ENCODE peak calls at places on chromosomes 12 and 14, in five cellular contexts. One of them, this sample, is unnamed.

GRCh38 chr14:77116194-77116817 is 18.2 kb downstream of the CIPC start:
- DNase-seq in astrocyte of the spinal cord: no peak
- DNase-seq in foreskin fibroblast: no peak
- DNase-seq in cardiac fibroblast: no peak
- DNase-seq in ovary: no peak
- DNase-seq in this sample: no peak

GRCh38 chr12:99146730-99147129 is 500.8 kb upstream of the GARIN6 start:
- DNase-seq in cardiac fibroblast: no peak
- DNase-seq in foreskin fibroblast: no peak
- DNase-seq in ovary: no peak
- DNase-seq in astrocyte of the spinal cord: no peak
- DNase-seq in this sample: no peak

GRCh38 chr12:77553976-77554619 is 276.6 kb upstream of the NAV3 start:
- DNase-seq in astrocyte of the spinal cord: no peak
- DNase-seq in foreskin fibroblast: no peak
- DNase-seq in cardiac fibroblast: no peak
- DNase-seq in ovary: no peak
- DNase-seq in this sample: no peak

GRCh38 chr14:77084991-77085390 is 13.1 kb upstream of the CIPC start:
- DNase-seq in foreskin fibroblast: no peak
- DNase-seq in ovary: no peak
- DNase-seq in astrocyte of the spinal cord: no peak
- DNase-seq in cardiac fibroblast: no peak
- DNase-seq in this sample: no peak

GRCh38 chr12:115870527-115870926 is 407.0 kb downstream of the MED13L start:
- DNase-seq in astrocyte of the spinal cord: no peak
- DNase-seq in foreskin fibroblast: no peak
- DNase-seq in ovary: no peak
- DNase-seq in cardiac fibroblast: no peak
- DNase-seq in this sample: no peak

GRCh38 chr14:73258845-73259611 is 21.7 kb downstream of the PAPLN start:
- DNase-seq in foreskin fibroblast: no peak
- DNase-seq in astrocyte of the spinal cord: no peak
- DNase-seq in cardiac fibroblast: no peak
- DNase-seq in ovary: no peak
- DNase-seq in this sample: no peak

GRCh38 chr12:102169922-102170698 is 27.5 kb downstream of the PMCH start:
- DNase-seq in astrocyte of the spinal cord: peak; percentile 32
- DNase-seq in ovary: no peak
- DNase-seq in cardiac fibroblast: peak; percentile 56
- DNase-seq in foreskin fibroblast: peak; percentile 41
- DNase-seq in this sample: peak; percentile 4

GRCh38 chr12:108196319-108196718 is 67.2 kb downstream of the WSCD2 start:
- DNase-seq in foreskin fibroblast: no peak
- DNase-seq in ovary: no peak
- DNase-seq in astrocyte of the spinal cord: no peak
- DNase-seq in cardiac fibroblast: no peak
- DNase-seq in this sample: no peak

GRCh38 chr12:114666746-114667668 is 17.0 kb downstream of the TBX3 start:
- DNase-seq in ovary: peak; percentile 40
- DNase-seq in astrocyte of the spinal cord: peak; percentile 15
- DNase-seq in foreskin fibroblast: peak; percentile 87
- DNase-seq in cardiac fibroblast: no peak
- DNase-seq in this sample: no peak

GRCh38 chr14:44404599-44405349 is 102.3 kb downstream of the FSCB start:
- DNase-seq in cardiac fibroblast: peak; percentile 28
- DNase-seq in foreskin fibroblast: no peak
- DNase-seq in astrocyte of the spinal cord: no peak
- DNase-seq in ovary: no peak
- DNase-seq in this sample: peak; percentile 10

GRCh38 chr14:30610719-30611388 is 11.3 kb upstream of the SCFD1 start:
- DNase-seq in astrocyte of the spinal cord: peak; percentile 80
- DNase-seq in cardiac fibroblast: peak; percentile 86
- DNase-seq in foreskin fibroblast: peak; percentile 75
- DNase-seq in ovary: no peak
- DNase-seq in this sample: peak; percentile 17

GRCh38 chr12:88529531-88530488 is 50.5 kb downstream of the KITLG start:
- DNase-seq in astrocyte of the spinal cord: peak; percentile 15
- DNase-seq in foreskin fibroblast: no peak
- DNase-seq in ovary: no peak
- DNase-seq in cardiac fibroblast: peak; percentile 30
- DNase-seq in this sample: no peak

GRCh38 chr12:115709410-115710065 is 568.0 kb downstream of the MED13L start:
- DNase-seq in cardiac fibroblast: peak; percentile 68
- DNase-seq in ovary: peak; percentile 13
- DNase-seq in astrocyte of the spinal cord: no peak
- DNase-seq in foreskin fibroblast: peak; percentile 46
- DNase-seq in this sample: no peak

GRCh38 chr12:58858030-58858429 is 62.3 kb downstream of the LRIG3 start:
- DNase-seq in ovary: no peak
- DNase-seq in cardiac fibroblast: no peak
- DNase-seq in astrocyte of the spinal cord: no peak
- DNase-seq in foreskin fibroblast: no peak
- DNase-seq in this sample: no peak

GRCh38 chr14:29149798-29150197 is 383.2 kb downstream of the FOXG1 start:
- DNase-seq in foreskin fibroblast: no peak
- DNase-seq in astrocyte of the spinal cord: no peak
- DNase-seq in cardiac fibroblast: no peak
- DNase-seq in ovary: no peak
- DNase-seq in this sample: no peak

GRCh38 chr14:44988694-44989093 is 26.7 kb downstream of the TOGARAM1 start:
- DNase-seq in cardiac fibroblast: no peak
- DNase-seq in ovary: no peak
- DNase-seq in foreskin fibroblast: no peak
- DNase-seq in astrocyte of the spinal cord: no peak
- DNase-seq in this sample: no peak

GRCh38 chr12:2339022-2339431 is 286.2 kb downstream of the CACNA1C start:
- DNase-seq in cardiac fibroblast: peak; percentile 50
- DNase-seq in foreskin fibroblast: peak; percentile 89
- DNase-seq in ovary: no peak
- DNase-seq in astrocyte of the spinal cord: peak; percentile 82
- DNase-seq in this sample: peak; percentile 52

GRCh38 chr12:100779191-100779590 is 15.4 kb upstream of the ANO4 start:
- DNase-seq in cardiac fibroblast: no peak
- DNase-seq in astrocyte of the spinal cord: no peak
- DNase-seq in foreskin fibroblast: peak; percentile 10
- DNase-seq in ovary: no peak
- DNase-seq in this sample: no peak

GRCh38 chr12:8605057-8605456 is 7.6 kb downstream of the AICDA start:
- DNase-seq in foreskin fibroblast: no peak
- DNase-seq in cardiac fibroblast: no peak
- DNase-seq in astrocyte of the spinal cord: no peak
- DNase-seq in ovary: no peak
- DNase-seq in this sample: no peak

GRCh38 chr14:74350211-74350943 is 2.1 kb downstream of the VRTN start:
- DNase-seq in ovary: no peak
- DNase-seq in astrocyte of the spinal cord: no peak
- DNase-seq in foreskin fibroblast: no peak
- DNase-seq in cardiac fibroblast: no peak
- DNase-seq in this sample: no peak

GRCh38 chr14:79584679-79585078 is 626.6 kb downstream of the DIO2 start:
- DNase-seq in foreskin fibroblast: peak; percentile 85
- DNase-seq in astrocyte of the spinal cord: peak; percentile 94
- DNase-seq in cardiac fibroblast: peak; percentile 67
- DNase-seq in ovary: no peak
- DNase-seq in this sample: peak; percentile 75

GRCh38 chr14:67566908-67567307 is 33.2 kb downstream of the PIGH start:
- DNase-seq in cardiac fibroblast: peak; percentile 36
- DNase-seq in ovary: no peak
- DNase-seq in astrocyte of the spinal cord: no peak
- DNase-seq in foreskin fibroblast: peak; percentile 38
- DNase-seq in this sample: peak; percentile 84

GRCh38 chr12:89183985-89184435 is 168.3 kb downstream of the DUSP6 start:
- DNase-seq in cardiac fibroblast: peak; percentile 95
- DNase-seq in foreskin fibroblast: peak; percentile 92
- DNase-seq in astrocyte of the spinal cord: no peak
- DNase-seq in ovary: no peak
- DNase-seq in this sample: no peak

GRCh38 chr12:65965358-65965757 is 141.1 kb downstream of the HMGA2 start:
- DNase-seq in cardiac fibroblast: no peak
- DNase-seq in foreskin fibroblast: peak; percentile 60
- DNase-seq in ovary: no peak
- DNase-seq in astrocyte of the spinal cord: peak; percentile 87
- DNase-seq in this sample: no peak

GRCh38 chr14:70919774-70920173 is 12.5 kb downstream of the PCNX1 start:
- DNase-seq in astrocyte of the spinal cord: peak; percentile 56
- DNase-seq in foreskin fibroblast: peak; percentile 38
- DNase-seq in ovary: no peak
- DNase-seq in cardiac fibroblast: peak; percentile 68
- DNase-seq in this sample: no peak

GRCh38 chr14:97251423-97252155 is 454.4 kb downstream of the VRK1 start:
- DNase-seq in ovary: no peak
- DNase-seq in astrocyte of the spinal cord: no peak
- DNase-seq in cardiac fibroblast: no peak
- DNase-seq in foreskin fibroblast: no peak
- DNase-seq in this sample: no peak

GRCh38 chr14:38989917-38990546 is 113.0 kb downstream of the SEC23A start:
- DNase-seq in astrocyte of the spinal cord: no peak
- DNase-seq in foreskin fibroblast: no peak
- DNase-seq in ovary: no peak
- DNase-seq in cardiac fibroblast: no peak
- DNase-seq in this sample: no peak

GRCh38 chr12:31984806-31985591 is 25.8 kb downstream of the RESF1 start:
- DNase-seq in cardiac fibroblast: no peak
- DNase-seq in foreskin fibroblast: no peak
- DNase-seq in astrocyte of the spinal cord: no peak
- DNase-seq in ovary: no peak
- DNase-seq in this sample: no peak

DNA sequence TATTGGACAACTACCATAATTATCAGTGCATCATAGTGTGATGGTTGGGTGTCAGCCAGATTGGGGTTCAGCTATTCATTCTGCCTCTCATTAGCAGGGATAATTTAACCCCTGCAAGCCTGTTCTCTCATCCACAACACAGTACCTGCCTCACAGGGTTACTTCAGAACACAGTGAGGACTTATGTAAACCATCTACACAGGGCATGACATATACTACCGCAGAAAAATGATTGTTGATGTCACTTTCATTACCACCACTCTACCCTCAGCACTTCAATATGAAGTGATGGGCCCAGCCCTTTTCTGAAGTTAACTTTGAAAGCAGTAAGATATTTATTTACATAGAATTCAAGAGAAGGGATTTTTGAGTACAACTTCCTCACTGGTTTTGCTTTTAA is 14.5 kb downstream of the PRKCH start:
- DNase-seq in ovary: no peak
- DNase-seq in cardiac fibroblast: no peak
- DNase-seq in astrocyte of the spinal cord: no peak
- DNase-seq in foreskin fibroblast: no peak
- DNase-seq in this sample: no peak
- TF ChIP-seq CTCF in ovary: no peak
- TF ChIP-seq CTCF in cardiac fibroblast: no peak
- TF ChIP-seq CTCF in astrocyte of the spinal cord: no peak
- TF ChIP-seq CTCF in foreskin fibroblast: no peak
- TF ChIP-seq CTCF in this sample: no peak

DNA sequence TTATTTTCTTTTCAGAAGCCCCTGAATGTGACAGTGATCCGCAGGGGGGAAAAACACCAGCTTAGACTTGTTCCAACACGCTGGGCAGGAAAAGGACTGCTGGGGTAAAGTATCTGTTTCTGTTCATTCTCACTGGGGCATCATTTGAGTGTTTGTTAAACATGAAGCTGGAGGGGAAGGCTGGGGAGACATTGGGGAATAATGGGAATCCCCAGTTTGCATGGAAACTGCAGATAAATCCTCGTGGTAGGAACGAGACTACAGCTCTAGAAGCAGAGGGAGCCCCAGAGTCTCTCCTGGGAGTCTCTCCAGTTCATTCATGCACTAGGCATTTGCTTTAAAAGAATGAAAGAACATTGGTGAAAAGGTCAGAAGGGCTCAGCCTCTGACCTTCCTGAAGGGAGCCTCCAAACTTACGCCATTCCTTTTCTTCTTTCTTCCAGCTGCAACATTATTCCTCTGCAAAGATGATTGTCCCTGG is 2.5 kb upstream of the CFAP251 start:
- DNase-seq in foreskin fibroblast: peak; percentile 64
- DNase-seq in cardiac fibroblast: peak; percentile 22
- DNase-seq in astrocyte of the spinal cord: no peak
- DNase-seq in ovary: no peak
- DNase-seq in this sample: no peak
- H3K4me3 ChIP-seq in foreskin fibroblast: no peak overlapping the region
- H3K4me3 ChIP-seq in cardiac fibroblast: no peak overlapping the region
- H3K4me3 ChIP-seq in astrocyte of the spinal cord: no peak overlapping the region
- H3K4me3 ChIP-seq in ovary: no peak overlapping the region
- H3K4me3 ChIP-seq in this sample: no peak overlapping the region

GRCh38 chr12:119020377-119021360 is 39.3 kb downstream of the SRRM4 start:
- DNase-seq in astrocyte of the spinal cord: no peak
- DNase-seq in cardiac fibroblast: no peak
- DNase-seq in ovary: no peak
- DNase-seq in foreskin fibroblast: no peak
- DNase-seq in this sample: no peak
- TF ChIP-seq CTCF in astrocyte of the spinal cord: no peak
- TF ChIP-seq CTCF in cardiac fibroblast: peak; percentile 7
- TF ChIP-seq CTCF in ovary: no peak
- TF ChIP-seq CTCF in foreskin fibroblast: no peak
- TF ChIP-seq CTCF in this sample: peak; percentile 25

GRCh38 chr12:78580296-78580695 is 284.3 kb upstream of the SYT1 start:
- DNase-seq in ovary: no peak
- DNase-seq in cardiac fibroblast: no peak
- DNase-seq in astrocyte of the spinal cord: no peak
- DNase-seq in foreskin fibroblast: no peak
- DNase-seq in this sample: no peak

GRCh38 chr12:78584695-78585094 is 279.9 kb upstream of the SYT1 start:
- DNase-seq in astrocyte of the spinal cord: peak; percentile 11
- DNase-seq in ovary: no peak
- DNase-seq in cardiac fibroblast: peak; percentile 6
- DNase-seq in foreskin fibroblast: peak; percentile 9
- DNase-seq in this sample: no peak

GRCh38 chr12:78586790-78587189 is 277.8 kb upstream of the SYT1 start:
- DNase-seq in foreskin fibroblast: no peak
- DNase-seq in cardiac fibroblast: no peak
- DNase-seq in astrocyte of the spinal cord: no peak
- DNase-seq in ovary: peak; percentile 7
- DNase-seq in this sample: no peak

GRCh38 chr12:78585132-78585531 is 279.4 kb upstream of the SYT1 start:
- DNase-seq in ovary: no peak
- DNase-seq in cardiac fibroblast: no peak
- DNase-seq in foreskin fibroblast: no peak
- DNase-seq in astrocyte of the spinal cord: peak; percentile 12
- DNase-seq in this sample: no peak
- H3K4me3 ChIP-seq in ovary: no peak overlapping the region
- H3K4me3 ChIP-seq in cardiac fibroblast: no peak overlapping the region
- H3K4me3 ChIP-seq in foreskin fibroblast: no peak overlapping the region
- H3K4me3 ChIP-seq in astrocyte of the spinal cord: no peak overlapping the region
- H3K4me3 ChIP-seq in this sample: no peak overlapping the region

This sample was measured in retinal pigment epithelial cell.